ENCODE peak calls at places on chromosomes 12 and 14, in six cellular contexts. E is activated naive CD8-positive, alpha-beta T cell treated with anti-CD3 and anti-CD28 coated beads, Interleukin-2, amount 50 U/mL, for 24 hours; C is kidney epithelial cell; Z is kidney glomerular epithelial cell; N is posterior cingulate gyrus; T is activated CD4-positive, CD25-positive, alpha-beta regulatory T cell. F is an unnamed sample.

GRCh38 chr12:67716817-67717216 is 68.3 kb downstream of the DYRK2 start:
- DNase-seq in T (no peak), Z (peak; percentile 76), E (no peak), N (no peak), C (peak; percentile 53), F (no peak)

GRCh38 chr14:101072531-101072930 is 169.0 kb upstream of the RTL1 start:
- DNase-seq in T (no peak), C (no peak), N (no peak), E (no peak), Z (no peak), F (no peak)

GRCh38 chr14:101362529-101363260 is 198.6 kb upstream of the DIO3 start:
- DNase-seq in E (no peak), C (no peak), T (no peak), N (no peak), Z (no peak), F (no peak)

GRCh38 chr14:33229269-33229924 is 290.7 kb downstream of the NPAS3 start:
- DNase-seq in C (no peak), N (peak; percentile 27), E (no peak), Z (no peak), T (no peak), F (no peak)

GRCh38 chr14:68675233-68675577 is 117.7 kb downstream of the ZFP36L1 start:
- DNase-seq in Z (peak; percentile 24), E (no peak), N (no peak), C (no peak), T (no peak), F (no peak)

GRCh38 chr12:77488041-77488620 is 342.6 kb upstream of the NAV3 start:
- DNase-seq in C (no peak), T (no peak), E (no peak), Z (peak; percentile 39), N (no peak), F (no peak)

GRCh38 chr12:59736359-59736758 is 140.5 kb downstream of the SLC16A7 start:
- DNase-seq in E (no peak), N (no peak), C (no peak), Z (no peak), T (no peak), F (no peak)

GRCh38 chr12:130574402-130574801 is 141.7 kb downstream of the RIMBP2 start:
- DNase-seq in E (no peak), T (no peak), Z (no peak), C (no peak), N (no peak), F (no peak)

GRCh38 chr14:91963465-91963864 is 16.0 kb upstream of the FBLN5 start:
- DNase-seq in T (no peak), E (no peak), C (no peak), N (no peak), Z (no peak), F (no peak)

GRCh38 chr12:57497223-57498142 is 9.6 kb downstream of the MARS1 start:
- DNase-seq in N (no peak), Z (no peak), T (no peak), C (no peak), E (no peak), F (no peak)

GRCh38 chr12:46400406-46400805 is 27.8 kb upstream of the SLC38A2 start:
- DNase-seq in C (no peak), N (no peak), T (no peak), E (no peak), Z (no peak), F (no peak)

GRCh38 chr14:84021433-84021832 is 1508.5 kb upstream of the FLRT2 start:
- DNase-seq in T (no peak), N (no peak), E (no peak), Z (no peak), C (no peak), F (no peak)

GRCh38 chr12:26853303-26854027 is 20.5 kb upstream of the ITPR2 start:
- DNase-seq in E (peak; percentile 73), N (peak; percentile 57), T (peak; percentile 52), C (no peak), Z (peak; percentile 45), F (peak; percentile 79)

GRCh38 chr12:57534250-57534649 is 11.6 kb downstream of the MBD6 start:
- DNase-seq in T (no peak), E (no peak), Z (no peak), N (no peak), C (no peak), F (no peak)

GRCh38 chr12:17489452-17489851 is 600.5 kb downstream of the RERGL start:
- DNase-seq in C (no peak), Z (no peak), E (no peak), N (no peak), T (no peak), F (no peak)

GRCh38 chr12:85804663-85805062 is 31.5 kb downstream of the RASSF9 start:
- DNase-seq in N (no peak), C (no peak), E (no peak), Z (peak; percentile 45), T (no peak), F (no peak)

GRCh38 chr14:90168425-90169105 is 87.8 kb upstream of the PSMC1 start:
- DNase-seq in C (no peak), E (no peak), N (no peak), T (no peak), Z (no peak), F (no peak)

GRCh38 chr12:103880299-103881142 is 39.5 kb upstream of the NT5DC3 start:
- DNase-seq in E (no peak), N (no peak), C (no peak), T (no peak), Z (peak; percentile 86), F (no peak)

GRCh38 chr12:59388176-59388575 is 207.7 kb upstream of the SLC16A7 start:
- DNase-seq in E (no peak), Z (no peak), T (no peak), C (no peak), N (no peak), F (no peak)